ENCODE peak calls at places on chromosomes 16 and 17, in five cellular contexts. A is gastrocnemius medialis, F is IMR-90, Q is testis, H is body of pancreas. S is an unnamed sample.

GRCh38 chr17:81469266-81469665 is 43.3 kb downstream of the ACTG1 start:
- DNase-seq in Q (no peak), A (no peak), F (no peak), H (no peak), S (no peak)

GRCh38 chr17:40541873-40542561 is 23.3 kb downstream of the CCR7 start:
- DNase-seq in H (peak), F (no peak), Q (no peak), A (no peak), S (no peak)

GRCh38 chr16:57786632-57787518 is 15.4 kb downstream of the KIFC3 start:
- DNase-seq in F (peak), H (no peak), A (peak), Q (peak), S (peak)

GRCh38 chr17:77765292-77765691 is 193.2 kb upstream of the TNRC6C start:
- DNase-seq in A (no peak), H (no peak), Q (no peak), F (no peak), S (no peak)

GRCh38 chr17:49859991-49860953 is 12.4 kb upstream of the TAC4 start:
- DNase-seq in F (no peak), H (no peak), A (peak), Q (no peak), S (no peak)

GRCh38 chr16:84810518-84811273 is 9.1 kb upstream of the CRISPLD2 start:
- DNase-seq in F (peak), H (no peak), Q (no peak), A (peak), S (no peak)

GRCh38 chr17:58452738-58453137 is 35.4 kb upstream of the RNF43 start:
- DNase-seq in H (no peak), F (peak), A (no peak), Q (no peak), S (no peak)

GRCh38 chr17:36931096-36931696 is 6.1 kb upstream of the LHX1 start:
- DNase-seq in Q (no peak), A (no peak), H (no peak), F (no peak), S (no peak)

GRCh38 chr17:57539528-57540301 is 205.4 kb downstream of the CCDC182 start:
- DNase-seq in A (no peak), Q (no peak), F (no peak), H (no peak), S (no peak)

GRCh38 chr17:48816774-48817590 is at the start of gene TTLL6:
- DNase-seq in F (peak), H (peak), Q (peak), A (peak), S (peak)

GRCh38 chr17:48816438-48816773 is 623 bp downstream of the TTLL6 start:
- DNase-seq in A (no peak), F (no peak), Q (no peak), H (no peak), S (no peak)

GRCh38 chr17:48819466-48819865 is 2.4 kb upstream of the TTLL6 start:
- DNase-seq in A (no peak), Q (no peak), H (no peak), F (no peak), S (no peak)

GRCh38 chr17:48814504-48814903 is 2.5 kb downstream of the TTLL6 start:
- DNase-seq in H (peak), Q (peak), A (peak), F (peak), S (peak)

GRCh38 chr17:48818361-48818841 is 1.4 kb upstream of the TTLL6 start:
- DNase-seq in A (no peak), H (no peak), Q (no peak), F (no peak), S (no peak)
- H3K4me3 ChIP-seq in A (no peak), H (no peak), Q (no peak), F (no peak), S (no peak)

GRCh38 chr16:31202402-31203385 is at the start of gene PYCARD:
- DNase-seq in A (no peak), Q (peak), H (peak), F (peak), S (peak)
- TF ChIP-seq POLR2A in A (no peak), Q (no peak), H (peak), F (no peak), S (no peak)

DNA sequence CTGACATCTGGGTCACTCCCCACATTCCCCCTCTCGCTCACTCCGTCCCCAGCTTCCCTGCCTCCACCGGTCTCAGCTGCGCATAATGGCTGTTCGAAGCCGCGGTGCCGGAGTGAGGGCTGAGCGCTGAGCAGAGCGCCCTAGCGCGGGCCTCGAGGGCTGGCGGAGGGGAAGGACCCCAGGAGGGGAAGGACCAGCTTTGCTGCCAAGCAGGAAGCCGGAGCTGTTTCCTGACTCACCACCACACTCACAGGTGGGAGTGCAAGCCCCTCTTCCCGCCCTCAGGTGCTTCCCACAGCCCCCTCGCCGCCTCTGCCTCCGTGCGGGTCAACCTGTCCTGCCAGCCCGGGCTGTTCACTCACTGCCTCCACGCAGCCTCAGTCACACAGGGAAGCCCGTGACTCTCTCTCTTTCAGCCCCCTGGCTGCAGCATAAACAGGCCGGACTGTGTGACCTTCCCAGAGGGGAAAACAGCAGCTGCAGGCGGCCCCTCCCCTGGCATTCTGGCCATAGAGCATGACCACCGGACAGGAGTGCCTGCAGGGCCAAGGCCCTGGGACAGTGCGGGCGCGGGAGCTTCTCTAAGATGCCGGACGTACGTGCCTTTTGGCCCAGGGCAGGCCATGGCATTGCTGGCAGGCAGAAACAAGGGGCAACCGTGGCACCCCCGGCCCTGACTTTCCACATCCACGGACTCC is 23.7 kb downstream of the SLC43A2 start:
- DNase-seq in A (no peak), F (no peak), Q (peak), H (no peak), S (no peak)
- H3K4me3 ChIP-seq in A (no peak), F (no peak), Q (no peak), H (no peak), S (no peak)

DNA sequence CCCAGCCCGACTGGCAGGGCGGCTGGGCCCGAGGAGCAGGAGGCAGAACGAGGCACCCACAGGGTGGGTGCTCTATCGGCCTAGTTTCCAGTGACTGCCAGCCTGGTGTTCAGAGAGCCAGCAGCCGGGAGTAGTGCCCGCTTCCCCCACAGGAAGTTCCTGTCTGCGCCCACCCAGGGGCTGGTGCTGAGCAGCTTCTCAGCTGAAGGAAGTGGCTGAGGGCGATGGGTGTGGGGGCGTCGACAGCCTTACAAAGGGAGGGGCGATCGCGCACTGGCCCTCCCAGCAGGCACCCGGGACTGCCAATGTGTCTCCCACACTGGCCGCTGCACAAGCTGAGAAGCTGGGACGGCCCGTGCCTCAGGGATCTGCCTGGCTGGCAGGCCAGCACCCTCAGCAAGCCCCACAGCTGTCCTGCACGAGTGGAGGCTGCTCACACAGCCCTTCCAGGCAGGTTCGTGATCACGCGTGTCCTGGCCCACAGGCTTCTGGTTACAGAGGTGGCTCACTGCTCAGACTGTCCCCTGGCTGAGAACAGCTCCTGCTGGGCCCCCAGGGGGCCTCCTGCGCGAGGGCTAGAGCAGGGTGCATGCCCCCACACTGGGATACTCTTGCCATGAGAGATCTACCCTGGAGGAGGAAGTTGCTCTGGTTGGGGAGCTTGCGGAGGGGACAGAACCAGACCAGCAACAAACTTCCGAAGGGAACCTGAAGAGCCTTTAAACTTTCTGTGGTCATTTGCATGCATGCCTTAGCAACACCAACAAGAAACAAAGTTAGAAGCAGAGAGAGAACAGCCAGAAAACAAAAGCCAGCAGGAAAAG is 2.5 kb downstream of the RNF166 start:
- DNase-seq in Q (no peak), A (no peak), F (no peak), H (no peak), S (peak)
- TF ChIP-seq POLR2A in Q (no peak), A (no peak), F (no peak), H (peak), S (no peak)

GRCh38 chr16:86572041-86572521 is 5.5 kb downstream of the FOXC2 start:
- DNase-seq in F (no peak), H (no peak), Q (no peak), A (no peak), S (no peak)

GRCh38 chr16:86569843-86570447 is 3.3 kb downstream of the FOXC2 start:
- DNase-seq in F (no peak), A (no peak), H (no peak), Q (no peak), S (no peak)

GRCh38 chr16:86571197-86571915 is 4.7 kb downstream of the FOXC2 start:
- DNase-seq in F (no peak), H (no peak), A (no peak), Q (no peak), S (no peak)

GRCh38 chr16:86568677-86569623 is 2.3 kb downstream of the FOXC2 start:
- DNase-seq in Q (no peak), A (no peak), H (no peak), F (no peak), S (no peak)

GRCh38 chr16:86570542-86571196 is 4.0 kb downstream of the FOXC2 start:
- DNase-seq in F (no peak), A (no peak), H (no peak), Q (no peak), S (no peak)
- H3K4me3 ChIP-seq in F (no peak), A (no peak), H (no peak), Q (peak), S (peak)

DNA sequence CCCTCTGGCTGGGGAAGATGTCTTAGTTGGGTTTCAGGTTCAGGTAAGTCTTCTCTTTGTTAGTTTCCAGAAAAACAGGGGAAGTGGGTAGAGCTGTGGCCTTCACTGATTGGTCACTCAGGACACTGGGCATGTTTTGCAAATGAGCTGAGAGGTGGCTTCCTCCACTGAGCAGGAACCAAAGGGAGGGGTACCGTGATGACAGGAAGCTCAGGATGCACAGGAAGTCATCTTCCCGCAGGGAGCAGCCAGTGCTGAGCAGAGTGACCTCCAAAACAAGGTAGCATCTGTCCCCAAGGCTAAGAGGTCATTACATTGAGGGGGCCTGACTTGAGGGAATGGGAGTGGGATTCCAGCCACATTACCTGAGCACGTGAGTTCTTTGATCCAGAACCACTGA is 5.6 kb downstream of the NT5C start:
- DNase-seq in Q (no peak), F (no peak), H (no peak), A (no peak), S (no peak)
- TF ChIP-seq POLR2A in Q (no peak), F (no peak), H (no peak), A (no peak), S (no peak)

GRCh38 chr16:4338125-4338582 is 13.0 kb downstream of the PAM16 start:
- DNase-seq in F (no peak), H (no peak), A (no peak), Q (no peak), S (no peak)
- H3K4me3 ChIP-seq in F (no peak), H (no peak), A (no peak), Q (no peak), S (no peak)